ENCODE peak calls at places on chromosomes 7 and 10, in four cellular contexts. One of them, this sample, is unnamed.

GRCh38 chr7:150879345-150879744 is 27.0 kb downstream of the AOC1 start:
- DNase-seq in upper lobe of right lung: no peak
- DNase-seq in K562: peak; percentile 4
- DNase-seq in osteocyte: no peak
- DNase-seq in this sample: peak; percentile 51

GRCh38 chr7:137074386-137075030 is 206.1 kb downstream of the CHRM2 start:
- DNase-seq in osteocyte: no peak
- DNase-seq in K562: no peak
- DNase-seq in upper lobe of right lung: no peak
- DNase-seq in this sample: peak; percentile 53

GRCh38 chr7:36742911-36743775 is 18.8 kb upstream of the AOAH start:
- DNase-seq in osteocyte: no peak
- DNase-seq in K562: no peak
- DNase-seq in upper lobe of right lung: no peak
- DNase-seq in this sample: no peak

GRCh38 chr7:117871778-117872538 is 1.3 kb downstream of the CTTNBP2 start:
- DNase-seq in K562: no peak
- DNase-seq in upper lobe of right lung: no peak
- DNase-seq in osteocyte: no peak
- DNase-seq in this sample: no peak

GRCh38 chr10:103921248-103921647 is 3.3 kb upstream of the STN1 start:
- DNase-seq in osteocyte: no peak
- DNase-seq in K562: no peak
- DNase-seq in upper lobe of right lung: no peak
- DNase-seq in this sample: no peak

GRCh38 chr10:8071006-8071405 is 16.5 kb downstream of the GATA3 start:
- DNase-seq in upper lobe of right lung: no peak
- DNase-seq in K562: no peak
- DNase-seq in osteocyte: no peak
- DNase-seq in this sample: no peak

GRCh38 chr10:131162211-131162610 is 149.3 kb downstream of the TCERG1L start:
- DNase-seq in K562: no peak
- DNase-seq in osteocyte: no peak
- DNase-seq in upper lobe of right lung: no peak
- DNase-seq in this sample: no peak

GRCh38 chr7:12291870-12292269 is 80.8 kb downstream of the TMEM106B start:
- DNase-seq in osteocyte: no peak
- DNase-seq in upper lobe of right lung: no peak
- DNase-seq in K562: no peak
- DNase-seq in this sample: peak; percentile 12

GRCh38 chr7:112129655-112130323 is 76.4 kb downstream of the DOCK4 start:
- DNase-seq in K562: no peak
- DNase-seq in osteocyte: no peak
- DNase-seq in upper lobe of right lung: no peak
- DNase-seq in this sample: no peak

GRCh38 chr10:75957721-75958120 is 526.3 kb downstream of the LRMDA start:
- DNase-seq in K562: no peak
- DNase-seq in upper lobe of right lung: no peak
- DNase-seq in osteocyte: no peak
- DNase-seq in this sample: no peak

DNA sequence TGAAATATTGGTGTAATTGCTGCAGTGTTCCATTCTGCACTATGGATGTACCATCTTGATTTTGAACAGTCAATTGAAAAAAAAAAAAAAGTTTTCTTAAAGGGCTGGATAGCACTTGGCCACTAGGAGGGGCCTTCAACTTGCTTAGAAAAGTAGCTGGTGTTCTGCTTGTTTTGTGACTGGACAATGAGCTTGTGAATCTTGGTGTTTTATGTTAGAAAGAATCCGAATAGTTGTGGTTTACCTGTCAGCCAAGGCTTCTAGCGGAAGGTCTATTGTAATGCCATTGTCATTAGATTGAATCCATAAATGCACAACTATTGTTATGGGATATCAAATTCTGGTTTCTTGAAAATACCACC is 77.1 kb downstream of the BMPER start:
- DNase-seq in K562: no peak
- DNase-seq in upper lobe of right lung: no peak
- DNase-seq in osteocyte: no peak
- DNase-seq in this sample: peak; percentile 66
- TF ChIP-seq CTCF in K562: peak; percentile 17
- TF ChIP-seq CTCF in upper lobe of right lung: peak; percentile 36
- TF ChIP-seq CTCF in osteocyte: peak; percentile 31
- TF ChIP-seq CTCF in this sample: peak; percentile 62

DNA sequence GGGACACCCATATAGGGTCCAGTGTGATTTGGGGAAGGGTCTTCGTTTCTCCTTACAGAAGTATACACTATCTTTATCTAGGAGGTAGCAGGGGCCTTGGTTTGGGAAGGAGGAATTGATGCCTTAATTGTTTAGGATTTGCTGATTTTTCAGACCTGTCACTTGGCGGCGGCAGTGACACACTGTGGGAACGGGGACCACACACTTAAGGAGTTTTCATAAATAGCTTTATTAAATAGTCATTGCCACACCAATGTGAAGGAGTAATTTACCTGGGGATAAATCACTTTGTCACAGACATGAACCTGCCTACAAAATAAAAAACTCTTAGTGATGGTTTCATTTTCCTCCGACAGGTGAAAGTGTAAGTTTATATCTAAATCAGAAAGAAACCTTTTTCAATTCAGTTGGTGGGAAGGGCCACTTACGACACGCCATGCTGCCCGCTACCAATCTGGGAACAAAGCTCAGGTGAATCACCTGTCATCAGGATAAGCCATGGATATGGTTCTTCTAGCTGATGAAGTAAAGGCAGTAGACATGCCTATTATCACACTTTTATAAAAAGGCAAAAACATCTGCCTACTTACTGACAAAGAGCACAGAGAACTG is 12.3 kb upstream of the ENO4 start:
- DNase-seq in osteocyte: no peak
- DNase-seq in K562: peak; percentile 6
- DNase-seq in upper lobe of right lung: no peak
- DNase-seq in this sample: peak; percentile 59
- TF ChIP-seq CTCF in osteocyte: peak; percentile 40
- TF ChIP-seq CTCF in K562: peak; percentile 61
- TF ChIP-seq CTCF in upper lobe of right lung: no peak
- TF ChIP-seq CTCF in this sample: peak; percentile 61

DNA sequence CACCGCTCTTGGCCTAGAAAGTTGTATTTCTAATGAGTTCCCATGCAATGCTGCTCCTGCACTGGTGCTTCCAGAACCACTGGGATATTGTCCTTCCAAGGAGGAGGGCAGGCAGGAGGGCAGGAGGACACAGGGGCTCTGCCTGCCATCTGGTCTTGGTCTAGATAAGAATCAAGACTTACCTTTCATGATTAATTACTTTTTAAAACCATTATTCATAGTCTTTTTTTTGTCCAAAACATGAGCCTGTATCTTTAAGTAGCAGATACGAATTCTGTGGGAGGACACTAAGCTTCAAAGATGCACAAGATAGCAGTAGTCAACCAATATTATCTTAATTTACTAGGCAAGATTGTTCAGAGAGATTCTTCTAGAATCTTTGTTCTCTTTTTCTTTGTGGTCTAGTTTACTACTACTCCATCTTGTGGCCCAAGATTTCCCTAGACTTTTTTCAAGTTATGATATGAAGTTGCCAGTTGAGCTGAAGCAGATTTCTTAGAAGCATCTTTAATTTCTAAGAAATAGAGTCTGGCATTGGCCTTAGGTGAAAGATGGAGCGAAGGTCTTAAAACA is 57.6 kb downstream of the RBM33 start:
- DNase-seq in osteocyte: no peak
- DNase-seq in K562: no peak
- DNase-seq in upper lobe of right lung: no peak
- DNase-seq in this sample: peak; percentile 17
- TF ChIP-seq CTCF in osteocyte: no peak
- TF ChIP-seq CTCF in K562: peak; percentile 27
- TF ChIP-seq CTCF in upper lobe of right lung: no peak
- TF ChIP-seq CTCF in this sample: peak; percentile 14

DNA sequence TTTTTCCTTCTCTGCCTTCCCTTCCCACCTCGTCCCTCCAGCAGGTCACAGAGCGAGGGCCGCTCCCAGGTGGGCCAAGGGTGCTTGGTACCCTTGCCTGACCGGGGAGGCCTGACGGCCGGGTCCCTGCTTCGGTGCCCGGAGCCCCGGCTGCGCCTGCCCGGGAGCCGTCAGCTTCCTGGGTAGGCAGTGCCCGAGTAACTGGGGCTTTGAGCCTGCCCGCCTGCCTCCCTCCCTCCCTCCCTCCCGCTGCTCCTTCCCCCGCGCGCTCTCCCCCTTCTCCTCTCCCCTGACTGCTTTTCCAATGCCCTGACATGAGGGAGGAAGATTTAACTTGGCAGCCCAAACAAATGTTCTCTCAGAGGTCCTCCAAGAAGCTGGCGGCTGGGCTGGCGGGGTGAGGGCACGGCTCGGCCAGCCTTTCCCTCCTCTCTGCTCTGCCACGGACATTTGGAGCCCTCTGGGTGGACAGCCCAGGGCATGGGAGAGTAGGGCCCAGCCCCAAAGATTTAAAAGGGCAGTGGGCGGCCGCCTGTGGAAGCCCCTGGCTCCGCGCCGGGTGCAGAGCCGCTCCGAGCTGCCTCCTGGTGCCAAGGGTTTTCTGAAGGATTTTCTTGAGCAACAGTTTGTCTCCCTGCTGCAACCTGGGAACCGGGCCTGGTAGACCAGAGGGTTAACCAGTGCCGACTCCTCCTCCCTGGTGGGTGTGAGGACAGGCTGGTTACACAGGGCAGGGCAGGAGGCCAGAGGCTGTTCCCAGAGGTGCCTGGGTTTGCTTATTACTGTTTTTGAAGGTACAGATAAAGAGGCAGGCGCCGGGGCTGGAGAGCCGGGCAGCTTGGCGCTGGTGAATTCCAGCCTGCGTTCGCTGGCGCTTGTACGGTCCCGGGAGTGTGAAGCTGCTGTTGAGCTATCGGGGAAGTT is 2.1 kb downstream of the ZMIZ1 start:
- DNase-seq in upper lobe of right lung: peak; percentile 95
- DNase-seq in osteocyte: peak; percentile 89
- DNase-seq in K562: no peak
- DNase-seq in this sample: peak; percentile 94
- TF ChIP-seq CTCF in upper lobe of right lung: no peak
- TF ChIP-seq CTCF in osteocyte: no peak
- TF ChIP-seq CTCF in K562: no peak
- TF ChIP-seq CTCF in this sample: no peak

GRCh38 chr7:55365680-55366460 is 733 bp downstream of the LANCL2 start:
- DNase-seq in K562: peak; percentile 91
- DNase-seq in osteocyte: peak; percentile 98
- DNase-seq in upper lobe of right lung: peak; percentile 98
- DNase-seq in this sample: peak; percentile 98
- TF ChIP-seq CTCF in K562: peak; percentile 40
- TF ChIP-seq CTCF in osteocyte: peak; percentile 45
- TF ChIP-seq CTCF in upper lobe of right lung: peak; percentile 32
- TF ChIP-seq CTCF in this sample: no peak

GRCh38 chr10:114874827-114875541 is 53.4 kb downstream of the FHIP2A start:
- DNase-seq in osteocyte: no peak
- DNase-seq in K562: peak; percentile 14
- DNase-seq in upper lobe of right lung: no peak
- DNase-seq in this sample: peak; percentile 69
- TF ChIP-seq CTCF in osteocyte: peak; percentile 39
- TF ChIP-seq CTCF in K562: no peak
- TF ChIP-seq CTCF in upper lobe of right lung: no peak
- TF ChIP-seq CTCF in this sample: peak; percentile 34

GRCh38 chr7:101558742-101559325 is 70.3 kb downstream of the MYL10 start:
- DNase-seq in K562: peak; percentile 30
- DNase-seq in osteocyte: no peak
- DNase-seq in upper lobe of right lung: no peak
- DNase-seq in this sample: no peak
- TF ChIP-seq CTCF in K562: peak; percentile 39
- TF ChIP-seq CTCF in osteocyte: no peak
- TF ChIP-seq CTCF in upper lobe of right lung: no peak
- TF ChIP-seq CTCF in this sample: peak; percentile 2

This sample was measured in fibroblast of pulmonary artery.